ENCODE peak calls at places on chromosomes 12 and 14, in four cellular contexts. E is HCT116, O is SK-N-SH, V is K562. B is an unnamed sample.

GRCh38 chr12:122850695-122851350 is 15.6 kb downstream of the HIP1R start:
- DNase-seq in E (no peak), V (no peak), O (peak; percentile 30), B (no peak)

GRCh38 chr14:74571901-74572828 is 39.9 kb downstream of the LTBP2 start:
- DNase-seq in V (no peak), E (peak; percentile 78), O (no peak), B (peak; percentile 38)

GRCh38 chr14:92906420-92906819 is 16.5 kb upstream of the CHGA start:
- DNase-seq in E (no peak), V (no peak), O (peak; percentile 36), B (no peak)

GRCh38 chr12:112524676-112525425 is 106.1 kb downstream of the PTPN11 start:
- DNase-seq in V (no peak), O (no peak), E (no peak), B (no peak)

GRCh38 chr14:50667491-50668007 is 557 bp downstream of the SAV1 start:
- DNase-seq in O (peak; percentile 48), E (no peak), V (no peak), B (no peak)

GRCh38 chr12:116346222-116346621 is 68.7 kb upstream of the MED13L start:
- DNase-seq in O (peak; percentile 47), E (no peak), V (peak; percentile 72), B (peak; percentile 18)

GRCh38 chr14:104349950-104350349 is 211.6 kb downstream of the KIF26A start:
- DNase-seq in V (no peak), O (no peak), E (no peak), B (no peak)

GRCh38 chr12:79424109-79424721 is 266.5 kb downstream of the PAWR start:
- DNase-seq in O (peak; percentile 30), V (no peak), E (no peak), B (peak; percentile 91)

GRCh38 chr12:115570271-115570777 is 707.2 kb downstream of the MED13L start:
- DNase-seq in V (no peak), O (peak; percentile 72), E (no peak), B (no peak)

GRCh38 chr14:101174980-101175606 is 271.6 kb upstream of the RTL1 start:
- DNase-seq in O (peak; percentile 14), V (no peak), E (no peak), B (no peak)

GRCh38 chr12:125860672-125861288 is 795.5 kb downstream of the AACS start:
- DNase-seq in O (peak; percentile 3), V (no peak), E (no peak), B (no peak)

DNA sequence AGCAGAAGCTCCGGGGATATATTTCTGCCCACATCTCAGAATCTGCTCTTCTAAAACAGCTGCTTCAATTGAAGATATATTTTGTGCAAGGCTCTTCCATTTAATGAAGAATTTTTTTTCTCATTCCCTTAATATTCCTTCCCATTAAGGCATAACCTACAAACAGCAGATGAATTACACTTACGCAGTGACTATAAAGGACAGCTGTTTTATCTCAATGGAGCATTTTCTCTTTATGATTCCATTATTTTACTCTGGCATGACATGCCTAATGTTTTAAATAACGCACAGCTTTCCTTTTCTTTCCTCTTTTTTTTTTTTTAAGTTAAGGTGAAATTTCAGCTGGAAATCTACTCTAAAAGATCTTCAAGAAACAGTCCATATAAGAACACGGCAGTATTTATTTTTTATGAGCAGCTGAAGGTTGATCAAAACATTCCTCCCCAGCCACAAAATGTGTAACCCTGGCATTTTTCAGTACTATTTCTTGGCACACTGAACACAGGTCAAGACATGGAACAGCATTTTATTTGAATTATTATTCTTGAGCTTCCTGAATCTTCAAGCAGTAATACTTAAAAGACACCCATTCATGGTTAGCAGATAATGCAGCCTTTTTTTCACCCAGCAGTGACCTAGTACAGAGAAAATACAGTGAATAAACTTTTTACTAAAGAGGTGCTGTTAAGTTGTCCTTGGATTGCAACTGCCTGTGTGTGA is 118.0 kb upstream of the FOXN3 start:
- DNase-seq in V (no peak), E (no peak), O (no peak), B (no peak)
- TF ChIP-seq ELF1 in V (no peak), E (no peak), O (no peak), B (no peak)

DNA sequence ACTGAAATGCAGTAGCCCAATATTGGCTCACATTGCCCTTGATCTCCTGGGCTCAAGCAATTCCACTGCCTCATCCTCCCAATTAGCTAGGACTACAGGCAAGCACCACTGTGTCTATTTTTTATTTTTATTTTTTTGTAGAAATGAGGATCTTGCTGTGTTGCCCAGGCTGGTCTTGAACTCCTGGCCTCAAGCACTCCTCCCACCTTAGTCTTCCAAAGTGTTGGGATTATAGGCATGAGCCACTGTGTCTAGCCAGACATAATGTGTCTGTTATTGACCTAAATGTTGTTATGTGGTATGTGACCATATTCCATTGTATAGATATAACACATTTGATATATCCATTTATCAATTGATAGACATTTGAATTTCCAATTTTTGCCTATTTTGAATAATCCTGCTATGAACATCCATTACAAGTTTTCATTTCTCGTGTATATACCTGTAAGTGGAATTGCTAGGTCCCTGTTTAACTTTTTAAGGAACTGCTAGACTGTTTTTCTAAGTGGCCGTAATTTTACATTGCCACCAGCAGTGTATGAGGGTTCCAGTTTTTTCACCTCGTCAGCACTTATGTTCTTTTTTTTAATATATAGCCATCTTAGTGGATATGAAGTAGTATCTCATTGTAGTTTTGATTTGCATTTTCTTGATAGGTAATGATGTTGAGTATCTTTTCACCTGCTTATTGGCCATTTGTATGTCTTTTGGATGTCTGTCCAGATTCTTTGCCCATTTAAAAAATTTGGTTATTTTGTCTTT is 9.4 kb downstream of the USP15 start:
- DNase-seq in E (no peak), O (no peak), V (no peak), B (no peak)
- H3K4me1 ChIP-seq in E (peaks cover 10% of the 10 kb centered on the region), O (no peaks in the 10 kb centered on the region), V (peaks cover 64% of the 10 kb centered on the region), B (peaks cover 22% of the 10 kb centered on the region)

GRCh38 chr12:49949124-49949845 is 1.3 kb upstream of the AQP2 start:
- DNase-seq in V (peak; percentile 51), E (no peak), O (no peak), B (no peak)
- TF ChIP-seq ELF1 in V (no peak), E (no peak), O (no peak), B (no peak)

GRCh38 chr12:3207174-3207573 is 130.0 kb downstream of the TSPAN9 start:
- DNase-seq in V (no peak), O (no peak), E (no peak), B (no peak)
- H3K4me1 ChIP-seq in V (no peaks in the 10 kb centered on the region), O (peaks cover 33% of the 10 kb centered on the region), E (peaks cover 16% of the 10 kb centered on the region), B (no peaks in the 10 kb centered on the region)

GRCh38 chr14:55129086-55129427 is at the start of gene LGALS3:
- DNase-seq in O (peak; percentile 88), E (no peak), V (peak; percentile 69), B (no peak)
- TF ChIP-seq ELF1 in O (no peak), E (no peak), V (no peak), B (no peak)

GRCh38 chr14:90549794-90550591 is 153.2 kb downstream of the CALM1 start:
- DNase-seq in E (no peak), O (no peak), V (no peak), B (no peak)

GRCh38 chr14:90546767-90547166 is 149.9 kb downstream of the CALM1 start:
- DNase-seq in E (no peak), O (no peak), V (no peak), B (no peak)

GRCh38 chr14:90547250-90547649 is 150.4 kb downstream of the CALM1 start:
- DNase-seq in E (no peak), V (no peak), O (no peak), B (no peak)

GRCh38 chr14:90547968-90548367 is 151.1 kb downstream of the CALM1 start:
- DNase-seq in O (no peak), E (no peak), V (no peak), B (no peak)

GRCh38 chr14:90548455-90548854 is 151.6 kb downstream of the CALM1 start:
- DNase-seq in E (no peak), O (no peak), V (no peak), B (no peak)
- H3K4me1 ChIP-seq in E (no peaks in the 10 kb centered on the region), O (peaks cover 89% of the 10 kb centered on the region), V (peaks cover 3% of the 10 kb centered on the region), B (no peaks in the 10 kb centered on the region)

GRCh38 chr12:114499338-114499737 is 93.4 kb upstream of the TBX5 start:
- DNase-seq in O (no peak), V (no peak), E (no peak), B (no peak)
- TF ChIP-seq ELF1 in O (no peak), V (no peak), E (no peak), B (no peak)

GRCh38 chr12:68559246-68559645 is 51.5 kb upstream of the RAP1B start:
- DNase-seq in O (no peak), E (no peak), V (no peak), B (no peak)
- H3K4me1 ChIP-seq in O (peaks cover 3% of the 10 kb centered on the region), E (peaks cover 10% of the 10 kb centered on the region), V (peaks cover 11% of the 10 kb centered on the region), B (no peaks in the 10 kb centered on the region)

GRCh38 chr12:93375906-93376305 is 1.8 kb upstream of the NUDT4 start:
- DNase-seq in V (no peak), E (no peak), O (no peak), B (no peak)

GRCh38 chr12:93377252-93377542 is 528 bp upstream of the NUDT4 start:
- DNase-seq in V (no peak), O (no peak), E (no peak), B (no peak)

GRCh38 chr12:93373847-93374723 is 3.6 kb upstream of the NUDT4 start:
- DNase-seq in O (no peak), V (no peak), E (no peak), B (no peak)

GRCh38 chr12:93378373-93379310 is 917 bp downstream of the NUDT4 start:
- DNase-seq in E (no peak), V (peak; percentile 39), O (peak; percentile 77), B (no peak)

DNA sequence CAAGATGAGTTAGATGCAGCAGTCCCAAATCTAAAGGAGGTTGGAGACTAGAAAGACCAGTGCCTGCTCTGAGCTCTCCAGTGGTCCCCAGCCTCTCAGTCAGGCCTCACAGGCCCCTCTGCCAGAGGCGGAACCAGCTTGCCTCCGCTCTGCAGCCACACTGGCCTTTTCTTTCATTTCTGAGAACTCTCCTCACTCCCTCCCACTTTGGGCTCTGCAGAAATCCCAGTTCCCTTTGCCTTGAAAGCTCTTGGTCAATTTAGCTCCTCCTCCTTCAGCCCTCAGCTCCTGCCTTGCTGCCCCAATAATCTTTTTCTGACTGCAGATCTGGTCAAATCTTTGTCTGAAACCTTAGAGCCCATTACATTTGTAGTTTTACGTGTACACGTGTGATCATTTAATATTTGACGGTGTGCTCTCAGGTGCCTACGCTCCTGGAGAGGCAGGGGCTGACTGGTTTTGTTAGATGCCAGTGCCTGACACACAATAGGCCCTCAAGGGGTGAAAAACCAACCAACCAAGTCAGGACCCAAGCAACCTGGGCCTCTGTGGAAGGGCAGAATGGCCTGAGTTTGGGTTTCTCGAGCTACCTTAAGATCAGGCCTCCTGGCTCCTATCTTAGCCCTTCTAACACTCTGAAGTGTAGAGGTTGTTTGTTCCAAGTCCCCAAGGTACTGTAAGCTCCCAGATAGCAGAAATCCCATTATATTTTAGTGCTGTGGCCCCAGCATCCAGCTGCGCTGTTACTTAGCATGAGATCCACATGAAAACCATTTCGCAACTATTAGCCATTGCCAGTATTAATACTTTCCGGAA is 1.1 kb upstream of the NUDT4 start:
- DNase-seq in E (no peak), O (no peak), V (peak; percentile 59), B (peak; percentile 71)
- TF ChIP-seq ELF1 in E (no peak), O (no peak), V (peak; percentile 27), B (no peak)

GRCh38 chr14:60151715-60152114 is 13.5 kb downstream of the DHRS7 start:
- DNase-seq in V (no peak), O (peak; percentile 76), E (no peak), B (no peak)
- H3K4me1 ChIP-seq in V (no peaks in the 10 kb centered on the region), O (peaks cover 22% of the 10 kb centered on the region), E (no peaks in the 10 kb centered on the region), B (no peaks in the 10 kb centered on the region)